ENCODE peak calls at places on chromosomes 13 and 19, in five cellular contexts. E, A, C, W and S are unnamed samples.

GRCh38 chr19:10516671-10517286 is 468 bp downstream of the S1PR5 start:
- DNase-seq in E (no peak), A (no peak), C (no peak), W (no peak), S (no peak)

GRCh38 chr13:38103851-38104250 is 234.3 kb upstream of the TRPC4 start:
- DNase-seq in E (no peak), A (no peak), C (no peak), W (no peak), S (no peak)

GRCh38 chr19:48556163-48556562 is 4.2 kb downstream of the SULT2B1 start:
- DNase-seq in E (no peak), A (no peak), C (peak), W (peak), S (no peak)

GRCh38 chr19:43651758-43652545 is 12.3 kb upstream of the CADM4 start:
- DNase-seq in E (peak), A (peak), C (peak), W (peak), S (no peak)

GRCh38 chr13:94169783-94170513 is 309.5 kb downstream of the DCT start:
- DNase-seq in E (no peak), A (no peak), C (no peak), W (peak), S (peak)

GRCh38 chr13:113049521-113049941 is 56.1 kb upstream of the F7 start:
- DNase-seq in E (no peak), A (no peak), C (no peak), W (peak), S (peak)

GRCh38 chr19:48480476-48481190 is 11.5 kb downstream of the CYTH2 start:
- DNase-seq in E (no peak), A (peak), C (no peak), W (no peak), S (peak)

GRCh38 chr13:110092869-110093268 is 214.1 kb downstream of the COL4A1 start:
- DNase-seq in E (no peak), A (no peak), C (peak), W (peak), S (no peak)

GRCh38 chr19:33809960-33810359 is 13.3 kb downstream of the KCTD15 start:
- DNase-seq in E (no peak), A (no peak), C (peak), W (no peak), S (peak)